ENCODE peak calls at places on chromosome 19, in five cellular contexts. One of them, this sample, is unnamed.
A peak's percentile ranks its signal among the peaks of the same experiment; 100 is the strongest.

GRCh38 chr19:46115396-46116109 is 8.9 kb downstream of the IGFL3 start:
- DNase-seq in RWPE1: peak; percentile 93
- DNase-seq in A549: no peak
- DNase-seq in choroid plexus epithelial cell: peak; percentile 77
- DNase-seq in tibial nerve: no peak
- DNase-seq in this sample: no peak

GRCh38 chr19:873084-874019 is 13.9 kb downstream of the CFD start:
- DNase-seq in RWPE1: peak; percentile 76
- DNase-seq in A549: peak; percentile 87
- DNase-seq in choroid plexus epithelial cell: peak; percentile 52
- DNase-seq in tibial nerve: no peak
- DNase-seq in this sample: no peak

GRCh38 chr19:8461376-8461775 is 16.6 kb downstream of the HNRNPM start:
- DNase-seq in RWPE1: no peak
- DNase-seq in A549: no peak
- DNase-seq in choroid plexus epithelial cell: no peak
- DNase-seq in tibial nerve: no peak
- DNase-seq in this sample: no peak

GRCh38 chr19:34556500-34556899 is 74.9 kb downstream of the WTIP start:
- DNase-seq in RWPE1: no peak
- DNase-seq in A549: peak; percentile 27
- DNase-seq in choroid plexus epithelial cell: peak; percentile 9
- DNase-seq in tibial nerve: peak; percentile 12
- DNase-seq in this sample: no peak

GRCh38 chr19:33419763-33420080 is 46.2 kb downstream of the CEBPG start:
- DNase-seq in RWPE1: no peak
- DNase-seq in A549: no peak
- DNase-seq in choroid plexus epithelial cell: no peak
- DNase-seq in tibial nerve: no peak
- DNase-seq in this sample: no peak

GRCh38 chr19:44752123-44752815 is 3.8 kb downstream of the BCL3 start:
- DNase-seq in RWPE1: no peak
- DNase-seq in A549: peak; percentile 12
- DNase-seq in choroid plexus epithelial cell: no peak
- DNase-seq in tibial nerve: no peak
- DNase-seq in this sample: no peak

GRCh38 chr19:42440357-42441046 is 2.2 kb downstream of the CXCL17 start:
- DNase-seq in RWPE1: peak; percentile 55
- DNase-seq in A549: peak; percentile 87
- DNase-seq in choroid plexus epithelial cell: peak; percentile 84
- DNase-seq in tibial nerve: peak; percentile 68
- DNase-seq in this sample: no peak

GRCh38 chr19:48874309-48875135 is 2.3 kb downstream of the PPP1R15A start:
- DNase-seq in RWPE1: no peak
- DNase-seq in A549: peak; percentile 55
- DNase-seq in choroid plexus epithelial cell: peak; percentile 44
- DNase-seq in tibial nerve: peak; percentile 31
- DNase-seq in this sample: no peak

GRCh38 chr19:29421186-29421525 is 104.6 kb upstream of the VSTM2B start:
- DNase-seq in RWPE1: peak; percentile 18
- DNase-seq in A549: no peak
- DNase-seq in choroid plexus epithelial cell: no peak
- DNase-seq in tibial nerve: no peak
- DNase-seq in this sample: no peak

GRCh38 chr19:16587031-16588023 is 15.1 kb upstream of the SLC35E1 start:
- DNase-seq in RWPE1: no peak
- DNase-seq in A549: no peak
- DNase-seq in choroid plexus epithelial cell: peak; percentile 32
- DNase-seq in tibial nerve: peak; percentile 36
- DNase-seq in this sample: no peak

GRCh38 chr19:48842744-48843162 is 6.5 kb upstream of the HSD17B14 start:
- DNase-seq in RWPE1: peak; percentile 36
- DNase-seq in A549: peak; percentile 71
- DNase-seq in choroid plexus epithelial cell: peak; percentile 63
- DNase-seq in tibial nerve: peak; percentile 83
- DNase-seq in this sample: no peak

GRCh38 chr19:56567274-56568120 is at the start of gene ZNF470:
- DNase-seq in RWPE1: peak; percentile 83
- DNase-seq in A549: peak; percentile 93
- DNase-seq in choroid plexus epithelial cell: peak; percentile 93
- DNase-seq in tibial nerve: peak; percentile 94
- DNase-seq in this sample: peak; percentile 89

GRCh38 chr19:42268142-42268703 is 829 bp upstream of the CIC start:
- DNase-seq in RWPE1: peak; percentile 96
- DNase-seq in A549: peak; percentile 100
- DNase-seq in choroid plexus epithelial cell: peak; percentile 100
- DNase-seq in tibial nerve: peak; percentile 100
- DNase-seq in this sample: peak; percentile 98

GRCh38 chr19:29263305-29264080 is 50.5 kb upstream of the UQCRFS1 start:
- DNase-seq in RWPE1: peak; percentile 16
- DNase-seq in A549: peak; percentile 64
- DNase-seq in choroid plexus epithelial cell: peak; percentile 37
- DNase-seq in tibial nerve: peak; percentile 55
- DNase-seq in this sample: no peak

GRCh38 chr19:5014941-5015340 is 46.0 kb downstream of the KDM4B start:
- DNase-seq in RWPE1: no peak
- DNase-seq in A549: no peak
- DNase-seq in choroid plexus epithelial cell: no peak
- DNase-seq in tibial nerve: no peak
- DNase-seq in this sample: no peak

GRCh38 chr19:6475321-6476108 is 6.1 kb downstream of the DENND1C start:
- DNase-seq in RWPE1: no peak
- DNase-seq in A549: peak; percentile 20
- DNase-seq in choroid plexus epithelial cell: no peak
- DNase-seq in tibial nerve: no peak
- DNase-seq in this sample: no peak

GRCh38 chr19:56611288-56611687 is 16.2 kb downstream of the ZNF71 start:
- DNase-seq in RWPE1: no peak
- DNase-seq in A549: no peak
- DNase-seq in choroid plexus epithelial cell: no peak
- DNase-seq in tibial nerve: no peak
- DNase-seq in this sample: no peak

GRCh38 chr19:46830864-46831263 is 19.8 kb downstream of the AP2S1 start:
- DNase-seq in RWPE1: no peak
- DNase-seq in A549: no peak
- DNase-seq in choroid plexus epithelial cell: no peak
- DNase-seq in tibial nerve: no peak
- DNase-seq in this sample: no peak

GRCh38 chr19:35437152-35437951 is 10.7 kb upstream of the FFAR2 start:
- DNase-seq in RWPE1: no peak
- DNase-seq in A549: peak; percentile 73
- DNase-seq in choroid plexus epithelial cell: no peak
- DNase-seq in tibial nerve: no peak
- DNase-seq in this sample: no peak

GRCh38 chr19:42148270-42148669 is 16.0 kb upstream of the POU2F2 start:
- DNase-seq in RWPE1: no peak
- DNase-seq in A549: no peak
- DNase-seq in choroid plexus epithelial cell: no peak
- DNase-seq in tibial nerve: no peak
- DNase-seq in this sample: no peak

GRCh38 chr19:19409235-19410030 is 4.0 kb downstream of the GATAD2A start:
- DNase-seq in RWPE1: no peak
- DNase-seq in A549: no peak
- DNase-seq in choroid plexus epithelial cell: no peak
- DNase-seq in tibial nerve: no peak
- DNase-seq in this sample: no peak

GRCh38 chr19:58227964-58228583 is 640 bp upstream of the ZNF544 start:
- DNase-seq in RWPE1: no peak
- DNase-seq in A549: no peak
- DNase-seq in choroid plexus epithelial cell: peak; percentile 26
- DNase-seq in tibial nerve: no peak
- DNase-seq in this sample: no peak

GRCh38 chr19:58229255-58229639 is 533 bp downstream of the ZNF544 start:
- DNase-seq in RWPE1: peak; percentile 57
- DNase-seq in A549: peak; percentile 56
- DNase-seq in choroid plexus epithelial cell: peak; percentile 62
- DNase-seq in tibial nerve: no peak
- DNase-seq in this sample: no peak

DNA sequence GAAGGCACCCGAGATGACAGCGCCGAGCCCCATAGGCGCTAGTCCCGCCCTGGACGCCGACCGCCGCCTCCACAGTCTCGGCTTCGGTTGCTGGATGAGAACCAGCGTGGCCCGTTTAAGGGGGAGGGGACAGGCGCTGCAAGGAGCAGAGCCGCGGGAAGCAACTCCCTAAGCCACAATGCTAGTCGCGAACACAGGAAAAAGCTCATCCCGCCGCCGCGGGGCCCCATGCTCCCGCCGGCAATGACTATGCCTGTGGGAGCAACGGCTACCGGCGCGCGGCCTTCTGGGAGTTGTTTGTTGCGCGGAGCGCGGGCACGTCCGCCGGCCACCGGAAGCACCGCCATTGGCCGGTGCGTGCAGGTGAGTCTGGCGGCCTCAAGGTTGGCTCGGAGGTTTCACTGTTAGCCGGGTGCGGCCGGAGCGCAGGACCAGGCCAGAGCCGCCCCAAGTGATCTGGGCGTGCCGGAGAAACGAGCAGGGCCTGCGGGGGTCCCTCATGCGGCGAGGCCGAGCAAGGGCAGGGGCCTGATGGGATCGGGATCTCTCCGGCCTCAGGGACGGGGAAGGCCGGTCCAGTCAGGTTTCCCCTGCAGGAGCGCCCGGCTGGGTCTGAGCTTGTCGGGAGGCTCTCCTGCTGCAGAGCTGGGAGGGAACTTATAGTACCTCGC is at the start of gene ZNF544:
- DNase-seq in RWPE1: peak; percentile 76
- DNase-seq in A549: peak; percentile 87
- DNase-seq in choroid plexus epithelial cell: peak; percentile 71
- DNase-seq in tibial nerve: peak; percentile 9
- DNase-seq in this sample: peak; percentile 83
- TF ChIP-seq CTCF in RWPE1: no peak
- TF ChIP-seq CTCF in A549: no peak
- TF ChIP-seq CTCF in choroid plexus epithelial cell: peak; percentile 38
- TF ChIP-seq CTCF in tibial nerve: no peak
- TF ChIP-seq CTCF in this sample: no peak

GRCh38 chr19:17996826-17997316 is 11.1 kb upstream of the ARRDC2 start:
- DNase-seq in RWPE1: peak; percentile 82
- DNase-seq in A549: peak; percentile 76
- DNase-seq in choroid plexus epithelial cell: peak; percentile 76
- DNase-seq in tibial nerve: peak; percentile 91
- DNase-seq in this sample: peak; percentile 74

GRCh38 chr19:17999685-18000479 is 8.1 kb upstream of the ARRDC2 start:
- DNase-seq in RWPE1: no peak
- DNase-seq in A549: no peak
- DNase-seq in choroid plexus epithelial cell: no peak
- DNase-seq in tibial nerve: no peak
- DNase-seq in this sample: no peak

GRCh38 chr19:17998827-17999150 is 9.2 kb upstream of the ARRDC2 start:
- DNase-seq in RWPE1: no peak
- DNase-seq in A549: no peak
- DNase-seq in choroid plexus epithelial cell: no peak
- DNase-seq in tibial nerve: no peak
- DNase-seq in this sample: no peak

GRCh38 chr19:18000480-18000980 is 7.4 kb upstream of the ARRDC2 start:
- DNase-seq in RWPE1: no peak
- DNase-seq in A549: no peak
- DNase-seq in choroid plexus epithelial cell: no peak
- DNase-seq in tibial nerve: no peak
- DNase-seq in this sample: no peak

GRCh38 chr19:17997969-17998826 is 9.8 kb upstream of the ARRDC2 start:
- DNase-seq in RWPE1: no peak
- DNase-seq in A549: peak; percentile 86
- DNase-seq in choroid plexus epithelial cell: no peak
- DNase-seq in tibial nerve: no peak
- DNase-seq in this sample: no peak
- TF ChIP-seq CTCF in RWPE1: peak; percentile 49
- TF ChIP-seq CTCF in A549: peak; percentile 55
- TF ChIP-seq CTCF in choroid plexus epithelial cell: peak; percentile 24
- TF ChIP-seq CTCF in tibial nerve: peak; percentile 8
- TF ChIP-seq CTCF in this sample: peak; percentile 17

DNA sequence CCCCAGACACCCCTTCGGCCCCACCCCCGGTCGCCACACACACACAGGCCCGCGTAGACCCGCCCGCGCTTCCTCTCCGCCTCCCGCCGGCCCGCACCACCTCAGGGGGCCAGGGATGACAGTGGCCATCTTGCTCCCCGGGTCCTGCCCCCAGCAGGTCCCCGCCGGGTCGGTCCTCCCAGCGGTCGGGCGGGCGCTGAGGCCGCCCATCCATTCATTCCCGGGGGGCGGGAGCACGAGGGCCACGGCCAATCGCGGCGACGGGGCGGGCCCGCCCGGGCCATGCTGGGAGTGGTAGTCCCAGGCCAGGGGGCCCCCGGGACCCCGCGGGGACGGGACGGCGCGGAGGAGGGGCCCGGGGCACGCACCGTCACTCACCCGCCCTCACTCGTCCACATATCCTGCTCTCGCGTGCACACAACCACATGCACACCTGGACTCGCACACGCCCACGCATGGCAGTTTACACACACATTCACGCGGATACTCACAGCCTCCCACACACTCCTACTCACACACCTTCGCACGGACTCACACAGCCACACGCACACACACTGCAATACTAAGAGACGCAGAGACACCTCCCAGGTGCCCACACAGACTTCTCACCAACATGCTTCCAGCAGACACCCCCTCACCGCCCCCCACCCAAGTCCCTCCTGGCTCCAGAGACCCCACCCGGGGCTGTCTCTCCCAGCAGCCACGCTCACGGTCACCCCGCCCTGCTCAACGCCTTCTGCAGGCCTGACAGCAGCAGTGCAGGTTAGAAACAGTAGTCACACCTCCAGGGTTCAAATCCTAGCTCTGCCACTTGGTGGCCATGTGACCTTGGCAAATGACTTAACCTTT is at the start of gene DPF1:
- DNase-seq in RWPE1: peak; percentile 90
- DNase-seq in A549: peak; percentile 92
- DNase-seq in choroid plexus epithelial cell: peak; percentile 55
- DNase-seq in tibial nerve: no peak
- DNase-seq in this sample: peak; percentile 88
- TF ChIP-seq CTCF in RWPE1: peak; percentile 25
- TF ChIP-seq CTCF in A549: peak; percentile 42
- TF ChIP-seq CTCF in choroid plexus epithelial cell: peak; percentile 41
- TF ChIP-seq CTCF in tibial nerve: no peak
- TF ChIP-seq CTCF in this sample: peak; percentile 32

DNA sequence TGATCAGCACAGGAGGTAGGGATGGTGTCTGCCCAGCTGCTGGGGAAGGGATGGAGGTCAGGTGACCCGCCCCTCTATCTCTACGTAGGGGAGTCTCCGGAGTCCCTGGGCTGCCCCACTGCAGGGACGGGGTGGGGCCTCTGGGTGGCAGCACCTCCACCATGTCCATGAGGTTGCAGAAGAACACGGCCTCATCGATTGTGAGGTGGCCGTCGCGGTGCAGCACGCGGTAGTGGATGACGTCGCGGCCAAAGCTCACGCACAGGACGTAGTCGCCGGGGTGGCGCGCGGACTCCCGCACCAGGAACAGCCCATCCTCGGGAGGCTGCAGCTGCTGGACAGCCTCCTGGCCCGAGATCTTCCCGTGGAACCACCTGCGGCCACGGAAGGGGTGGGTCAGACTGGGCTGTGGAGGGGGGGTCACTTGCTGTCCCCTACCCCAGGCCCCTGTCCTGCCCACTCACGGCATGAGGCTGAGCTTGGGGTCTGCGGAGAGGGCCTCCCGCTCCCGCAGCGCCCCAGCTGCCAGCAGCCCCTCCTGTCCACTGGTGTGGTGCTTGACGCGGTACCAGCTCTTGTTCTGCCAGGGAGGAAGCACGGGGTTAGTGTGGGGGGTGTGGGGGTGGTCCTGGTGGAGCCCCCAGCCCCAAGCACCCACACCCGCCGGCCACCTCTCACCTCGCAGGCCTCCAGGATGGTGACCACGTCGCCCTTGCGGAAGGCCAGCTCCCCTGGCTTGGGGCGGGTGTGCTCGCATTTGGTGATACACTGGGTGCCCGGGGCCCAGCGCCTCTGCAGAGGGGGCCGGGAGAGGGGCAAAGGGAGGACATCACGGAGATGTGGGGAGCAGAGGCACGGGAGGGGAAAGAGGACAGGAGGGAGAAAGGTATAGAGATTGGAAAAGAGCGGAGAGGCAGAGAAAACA is 2.3 kb downstream of the MATK start:
- DNase-seq in RWPE1: peak; percentile 18
- DNase-seq in A549: peak; percentile 39
- DNase-seq in choroid plexus epithelial cell: no peak
- DNase-seq in tibial nerve: no peak
- DNase-seq in this sample: peak; percentile 49
- TF ChIP-seq CTCF in RWPE1: no peak
- TF ChIP-seq CTCF in A549: no peak
- TF ChIP-seq CTCF in choroid plexus epithelial cell: peak; percentile 28
- TF ChIP-seq CTCF in tibial nerve: no peak
- TF ChIP-seq CTCF in this sample: no peak

This sample was measured in RWPE2.